ENCODE peak calls at places on chromosomes 4 and X, in five cellular contexts. A is GM12878, T is SK-N-SH, P is K562, I is HepG2. H is an unnamed sample.

GRCh38 chr4:149825336-149825735 is 9.7 kb upstream of the IQCM start:
- DNase-seq in T (no peak), A (no peak), P (no peak), I (no peak), H (no peak)

GRCh38 chr4:153234923-153235322 is 30.7 kb downstream of the TRIM2 start:
- DNase-seq in I (no peak), P (no peak), T (no peak), A (no peak), H (no peak)

GRCh38 chr4:27123050-27123768 is 262.6 kb downstream of the STIM2 start:
- DNase-seq in P (no peak), T (no peak), A (no peak), I (no peak), H (no peak)

GRCh38 chrX:20595928-20596550 is 329.3 kb upstream of the RPS6KA3 start:
- DNase-seq in P (no peak), T (no peak), A (no peak), I (no peak), H (no peak)

GRCh38 chr4:65482410-65482809 is 187.9 kb downstream of the EPHA5 start:
- DNase-seq in I (no peak), P (no peak), A (no peak), T (no peak), H (no peak)

GRCh38 chr4:21117771-21118170 is 417.5 kb downstream of the PACRGL start:
- DNase-seq in T (no peak), I (no peak), P (no peak), A (no peak), H (no peak)

GRCh38 chr4:156923525-156923924 is 48.1 kb downstream of the PDGFC start:
- DNase-seq in I (no peak), A (no peak), T (no peak), P (no peak), H (no peak)

GRCh38 chr4:91622925-91623600 is 680.7 kb upstream of the GRID2 start:
- DNase-seq in T (no peak), A (no peak), I (no peak), P (no peak), H (no peak)

GRCh38 chr4:87120411-87121162 is 99.8 kb downstream of the KLHL8 start:
- DNase-seq in T (no peak), I (peak; percentile 47), P (no peak), A (no peak), H (no peak)

GRCh38 chr4:788636-789297 is 37.2 kb downstream of the CPLX1 start:
- DNase-seq in I (no peak), A (no peak), T (peak; percentile 69), P (no peak), H (no peak)
- H3K27me3 ChIP-seq in I (peaks cover 61% of the 10 kb centered on the region), A (no peaks in the 10 kb centered on the region), T (no peaks in the 10 kb centered on the region), P (peaks cover 22% of the 10 kb centered on the region), H (peaks cover 52% of the 10 kb centered on the region)

DNA sequence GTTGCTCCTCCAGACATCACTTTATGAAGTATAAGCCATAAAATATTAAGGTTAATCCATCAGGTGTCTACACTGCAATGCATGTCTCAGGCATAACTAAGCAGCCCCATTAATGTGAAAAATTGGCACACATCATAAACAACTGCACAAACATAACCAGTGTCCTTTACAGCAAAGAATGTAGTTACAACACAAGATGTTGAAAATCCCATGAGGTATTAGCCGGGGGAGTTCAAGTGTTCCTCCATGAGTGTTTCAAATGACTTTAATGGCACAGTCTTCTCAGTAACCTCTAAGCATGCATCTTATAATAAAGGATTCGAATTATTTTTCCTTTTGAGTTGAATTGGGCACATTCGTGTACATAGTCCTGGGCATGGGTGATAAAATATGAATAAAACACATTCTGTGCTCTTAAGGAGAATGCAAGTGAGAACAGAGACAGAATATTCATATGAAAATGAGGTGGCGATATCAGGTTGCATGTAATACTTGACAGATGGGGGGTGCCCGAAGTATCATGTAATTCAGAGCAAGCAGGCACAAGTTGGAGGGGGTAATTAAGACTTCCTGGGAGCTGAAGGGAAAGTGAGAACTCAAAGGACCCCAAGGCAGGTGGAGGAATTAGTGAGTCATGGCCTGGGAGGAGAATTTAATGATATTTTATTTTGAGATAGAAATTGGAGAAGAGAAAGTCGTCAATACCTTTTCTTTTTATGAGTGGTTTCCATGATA is 18.2 kb upstream of the VCX2 start:
- DNase-seq in I (no peak), P (no peak), T (no peak), A (no peak), H (no peak)
- TF ChIP-seq REST in I (no peak), P (no peak), T (no peak), A (no peak), H (no peak)

DNA sequence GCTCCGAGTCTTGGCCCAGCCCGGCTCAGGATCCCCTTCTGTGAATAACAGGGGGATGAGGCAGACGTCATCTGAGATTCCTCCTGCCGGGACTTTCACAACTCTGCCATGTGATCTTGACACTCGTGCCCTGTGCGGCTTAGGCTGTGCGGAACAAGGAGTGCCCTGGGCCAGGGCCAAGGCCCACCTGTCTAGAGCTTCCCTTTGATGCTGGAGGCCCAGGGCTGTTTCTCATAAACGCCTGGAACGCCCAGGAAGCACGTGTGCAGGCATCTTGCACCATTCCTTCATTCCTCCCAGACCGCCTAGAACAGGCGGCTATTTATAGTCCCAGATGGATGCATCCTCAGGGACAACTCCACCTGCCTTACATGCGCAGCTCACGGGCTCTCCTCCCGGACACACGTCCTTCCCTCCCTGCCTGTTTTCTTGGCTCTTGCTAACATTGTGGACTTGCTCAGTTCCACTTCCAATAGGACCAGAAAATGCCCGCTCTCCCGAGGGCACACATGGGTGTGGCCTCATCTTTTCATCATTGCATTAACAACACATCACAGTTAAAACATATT is 57.3 kb downstream of the ABLIM2 start:
- DNase-seq in T (no peak), P (no peak), I (peak; percentile 15), A (no peak), H (no peak)
- TF ChIP-seq GABPA in T (no peak), P (no peak), I (no peak), A (no peak), H (no peak)

GRCh38 chrX:46912673-46913491 is 661 bp downstream of the JADE3 start:
- DNase-seq in I (peak; percentile 39), A (no peak), T (peak; percentile 86), P (peak; percentile 18), H (peak; percentile 38)

GRCh38 chrX:46912098-46912672 is at the start of gene JADE3:
- DNase-seq in A (no peak), T (peak; percentile 87), P (peak; percentile 70), I (peak; percentile 55), H (peak; percentile 73)

GRCh38 chrX:46910415-46910814 is 1.8 kb upstream of the JADE3 start:
- DNase-seq in A (no peak), I (no peak), P (no peak), T (no peak), H (no peak)

GRCh38 chrX:46916273-46916672 is 4.1 kb downstream of the JADE3 start:
- DNase-seq in P (no peak), A (no peak), I (no peak), T (no peak), H (no peak)

GRCh38 chrX:46913710-46914109 is 1.5 kb downstream of the JADE3 start:
- DNase-seq in I (peak; percentile 39), T (peak; percentile 21), P (no peak), A (no peak), H (peak; percentile 16)
- H3K27me3 ChIP-seq in I (no peaks in the 10 kb centered on the region), T (no peaks in the 10 kb centered on the region), P (no peaks in the 10 kb centered on the region), A (peaks cover 1% of the 10 kb centered on the region), H (no peaks in the 10 kb centered on the region)

DNA sequence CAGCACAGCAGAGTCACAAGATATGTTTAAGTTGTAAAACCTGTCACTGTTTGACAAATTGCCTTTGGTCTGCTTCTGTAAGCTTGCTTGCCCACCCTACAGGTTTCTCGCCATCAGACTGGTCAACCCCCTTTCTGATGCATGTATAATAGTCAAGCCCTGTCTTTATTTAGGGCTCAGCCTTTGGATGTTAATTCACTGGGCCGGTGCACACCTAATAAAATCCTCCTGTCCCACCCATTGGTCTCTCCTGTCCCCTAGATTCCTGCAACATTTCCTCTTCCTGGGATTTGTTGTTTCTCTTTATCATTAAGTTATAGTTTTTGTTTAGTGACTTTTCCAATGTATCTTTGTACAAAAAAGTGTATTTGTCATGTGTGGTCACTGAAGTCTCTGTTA is 38.2 kb downstream of the GLUD2 start:
- DNase-seq in P (no peak), T (no peak), I (no peak), A (no peak), H (no peak)
- TF ChIP-seq REST in P (no peak), T (no peak), I (no peak), A (no peak), H (no peak)

GRCh38 chr4:139515531-139515958 is 40.5 kb downstream of the SETD7 start:
- DNase-seq in P (no peak), I (no peak), T (no peak), A (no peak), H (no peak)
- TF ChIP-seq GABPA in P (no peak), I (no peak), T (no peak), A (no peak), H (no peak)

GRCh38 chr4:4861592-4862551 is 2.4 kb downstream of the MSX1 start:
- DNase-seq in T (no peak), A (no peak), I (no peak), P (no peak), H (no peak)
- H3K27me3 ChIP-seq in T (peaks cover 78% of the 10 kb centered on the region), A (peaks cover 25% of the 10 kb centered on the region), I (no peaks in the 10 kb centered on the region), P (peaks cover 35% of the 10 kb centered on the region), H (peaks cover 82% of the 10 kb centered on the region)

H was measured in HL-60.